ENCODE peak calls at places on chromosomes 11 and 22, in nine cellular contexts. T, A, U, W, J, C, K, F and S are unnamed samples. For H3K4me1, the result is how much of the 10 kb centered on the place peaks cover.

GRCh38 chr11:131073167-131073566 is 156.9 kb upstream of the SNX19 start:
- DNase-seq in A (no peak), J (no peak), T (no peak), K (no peak), W (no peak), F (no peak), C (no peak), U (no peak), S (no peak)

GRCh38 chr11:94171693-94172440 is 43.2 kb downstream of the PANX1 start:
- DNase-seq in W (no peak), C (peak), F (no peak), T (peak), K (peak), J (peak), U (peak), A (peak), S (peak)

GRCh38 chr22:36125434-36125833 is 35.1 kb downstream of the APOL3 start:
- DNase-seq in F (no peak), U (no peak), C (no peak), J (no peak), W (no peak), A (no peak), K (no peak), T (no peak), S (no peak)

GRCh38 chr11:71532016-71532610 is 5.0 kb downstream of the KRTAP5-7 start:
- DNase-seq in C (no peak), K (no peak), U (no peak), T (no peak), J (no peak), F (no peak), A (no peak), W (no peak), S (no peak)

GRCh38 chr22:19705181-19705934 is 8.9 kb upstream of the SEPTIN5 start:
- DNase-seq in K (no peak), U (no peak), F (no peak), W (peak), A (no peak), J (no peak), T (peak), C (no peak), S (peak)

GRCh38 chr11:116840224-116840745 is 2.9 kb upstream of the APOA1 start:
- DNase-seq in A (no peak), T (no peak), W (no peak), C (no peak), F (no peak), J (no peak), K (no peak), U (no peak), S (no peak)

GRCh38 chr11:61164610-61165424 is 3.6 kb upstream of the VPS37C start:
- DNase-seq in A (no peak), J (no peak), C (no peak), F (no peak), K (no peak), W (no peak), T (no peak), U (no peak), S (no peak)

GRCh38 chr11:12100886-12101285 is 9.5 kb upstream of the MICAL2 start:
- DNase-seq in W (no peak), C (no peak), U (no peak), F (no peak), T (peak), K (no peak), J (no peak), A (peak), S (peak)

GRCh38 chr22:31646186-31647019 is 15.6 kb downstream of the PISD start:
- DNase-seq in K (no peak), W (no peak), C (no peak), U (no peak), J (no peak), T (no peak), A (no peak), F (no peak), S (no peak)

GRCh38 chr11:45737056-45737455 is 67.9 kb upstream of the SLC35C1 start:
- DNase-seq in C (no peak), K (no peak), A (no peak), W (no peak), F (no peak), U (no peak), T (no peak), J (no peak), S (no peak)

GRCh38 chr22:49040754-49041467 is 786.8 kb downstream of the BRD1 start:
- DNase-seq in C (no peak), J (no peak), A (no peak), W (peak), T (no peak), U (no peak), F (no peak), K (no peak), S (no peak)

GRCh38 chr11:1749020-1749758 is 1.2 kb downstream of the IFITM10 start:
- DNase-seq in U (no peak), C (peak), A (no peak), J (no peak), K (peak), F (no peak), T (no peak), W (no peak), S (peak)

GRCh38 chr11:26537341-26537740 is 34.7 kb downstream of the MUC15 start:
- DNase-seq in T (no peak), K (no peak), F (no peak), W (no peak), C (no peak), J (no peak), U (no peak), A (no peak), S (no peak)

GRCh38 chr11:112961146-112961668 is at the start of gene NCAM1:
- DNase-seq in F (no peak), A (peak), U (peak), W (peak), J (peak), K (peak), C (peak), T (peak), S (peak)

GRCh38 chr22:23113847-23114720 is 27.7 kb downstream of the RSPH14 start:
- DNase-seq in C (no peak), F (no peak), T (no peak), A (no peak), J (no peak), U (no peak), W (no peak), K (no peak), S (no peak)

GRCh38 chr11:44817207-44817944 is 90.6 kb downstream of the TSPAN18 start:
- DNase-seq in W (no peak), A (no peak), F (no peak), K (no peak), T (no peak), U (no peak), C (no peak), J (no peak), S (no peak)

GRCh38 chr11:85784907-85785306 is 26.0 kb downstream of the SYTL2 start:
- DNase-seq in J (no peak), A (no peak), F (no peak), K (no peak), W (no peak), T (no peak), C (no peak), U (no peak), S (no peak)

GRCh38 chr11:31805037-31805628 is 6.0 kb downstream of the PAX6 start:
- DNase-seq in F (no peak), U (no peak), K (no peak), T (no peak), J (no peak), W (no peak), C (no peak), A (no peak), S (no peak)

GRCh38 chr11:100738701-100739100 is 51.6 kb downstream of the ARHGAP42 start:
- DNase-seq in T (no peak), A (no peak), W (no peak), J (no peak), U (no peak), K (no peak), F (no peak), C (no peak), S (no peak)

GRCh38 chr22:37043214-37043827 is 8.2 kb upstream of the KCTD17 start:
- DNase-seq in W (no peak), A (no peak), U (no peak), C (peak), K (no peak), F (no peak), J (no peak), T (no peak), S (no peak)

GRCh38 chr11:62922653-62923371 is 1.6 kb upstream of the CHRM1 start:
- DNase-seq in T (no peak), C (no peak), W (no peak), J (no peak), A (no peak), U (no peak), K (no peak), F (no peak), S (no peak)

GRCh38 chr22:46159777-46160176 is 9.5 kb downstream of the PPARA start:
- DNase-seq in A (no peak), K (no peak), F (no peak), W (no peak), C (no peak), T (no peak), J (no peak), U (no peak), S (no peak)

GRCh38 chr11:68411501-68411991 is 49.0 kb upstream of the PPP6R3 start:
- DNase-seq in J (no peak), F (no peak), C (no peak), T (no peak), K (peak), W (no peak), U (no peak), A (no peak), S (peak)

GRCh38 chr11:67354314-67355022 is 1.1 kb upstream of the POLD4 start:
- DNase-seq in W (peak), F (peak), T (peak), U (no peak), A (peak), K (peak), C (peak), J (peak), S (peak)

GRCh38 chr11:114049050-114049449 is 10.5 kb upstream of the ZBTB16 start:
- DNase-seq in A (no peak), W (no peak), T (no peak), J (no peak), U (no peak), F (no peak), C (no peak), K (no peak), S (no peak)

GRCh38 chr11:114154271-114155047 is 94.9 kb downstream of the ZBTB16 start:
- DNase-seq in J (no peak), W (peak), U (no peak), T (peak), F (no peak), C (no peak), K (no peak), A (peak), S (no peak)

GRCh38 chr11:96161271-96162089 is 181.5 kb downstream of the MAML2 start:
- DNase-seq in W (no peak), F (no peak), A (no peak), C (no peak), J (no peak), K (no peak), T (no peak), U (no peak), S (no peak)

GRCh38 chr11:120912504-120912903 is 111.4 kb upstream of the TBCEL start:
- DNase-seq in A (no peak), F (no peak), C (no peak), K (no peak), W (no peak), U (no peak), T (no peak), J (no peak), S (no peak)

GRCh38 chr11:70482529-70482917 is 84.2 kb downstream of the CTTN start:
- DNase-seq in T (no peak), K (no peak), U (no peak), W (no peak), A (no peak), J (no peak), C (peak), F (no peak), S (peak)
- H3K4me3 ChIP-seq in T (no peak), K (no peak), U (no peak), W (no peak), A (no peak), J (no peak), C (no peak), F (no peak), S (no peak)

GRCh38 chr11:33736148-33736809 is at the start of gene CD59:
- DNase-seq in T (peak), A (peak), J (peak), F (peak), W (peak), U (peak), C (peak), K (peak), S (peak)

GRCh38 chr11:33733978-33734377 is 2.2 kb downstream of the CD59 start:
- DNase-seq in A (no peak), F (no peak), T (no peak), J (no peak), U (no peak), C (no peak), W (no peak), K (no peak), S (no peak)

GRCh38 chr11:33734441-33735165 is 1.6 kb downstream of the CD59 start:
- DNase-seq in W (no peak), T (peak), F (no peak), J (no peak), U (no peak), K (peak), A (peak), C (no peak), S (peak)

GRCh38 chr11:33735166-33735425 is 1.1 kb downstream of the CD59 start:
- DNase-seq in A (peak), J (no peak), U (no peak), F (no peak), T (peak), C (no peak), W (no peak), K (no peak), S (no peak)

DNA sequence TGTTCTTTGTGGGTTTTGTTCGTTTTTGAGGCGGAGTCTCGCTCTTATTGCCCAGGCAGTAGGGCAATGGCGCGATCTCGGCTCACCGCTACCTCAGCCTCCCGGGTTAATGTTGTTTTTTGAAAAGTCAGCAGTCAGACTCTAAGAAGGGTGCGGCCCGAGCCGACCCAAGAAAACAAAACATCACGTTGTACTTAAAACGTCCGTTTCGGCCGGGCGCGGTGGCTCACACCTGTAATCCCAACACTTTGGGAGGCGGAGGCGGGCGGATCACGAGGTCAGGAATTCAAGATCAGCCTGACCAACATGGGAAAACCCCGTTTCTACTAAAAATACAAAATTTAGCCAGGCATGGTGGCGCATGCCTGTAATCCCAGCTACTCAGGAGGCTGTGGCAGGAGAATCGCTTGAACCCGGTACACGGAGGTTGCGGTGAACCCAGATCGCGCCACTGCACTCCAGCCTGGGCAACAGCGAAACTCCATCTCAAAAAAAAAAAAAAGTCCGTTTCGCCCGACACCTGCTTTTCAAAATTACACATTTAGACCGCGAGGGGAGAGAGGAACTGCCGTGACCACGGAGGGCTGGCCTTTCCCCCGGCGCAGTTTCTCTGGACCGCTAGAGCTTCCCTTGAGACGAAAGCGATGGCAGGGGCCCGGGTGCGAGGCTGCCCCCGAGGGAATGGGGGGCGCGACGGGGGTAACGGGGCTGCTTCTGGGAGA is 636 bp downstream of the CD59 start:
- DNase-seq in K (peak), W (no peak), F (no peak), U (peak), A (peak), T (peak), C (peak), J (no peak), S (peak)
- H3K4me1 ChIP-seq in K (under half), W (half or more), F (under half), U (under half), A (under half), T (under half), C (half or more), J (under half), S (under half)

GRCh38 chr22:38491707-38492348 is 14.3 kb downstream of the DDX17 start:
- DNase-seq in T (no peak), A (no peak), U (no peak), C (no peak), K (no peak), W (no peak), J (no peak), F (no peak), S (no peak)

GRCh38 chr22:38497869-38498268 is 8.2 kb downstream of the DDX17 start:
- DNase-seq in W (no peak), J (no peak), A (no peak), U (no peak), T (no peak), K (no peak), F (no peak), C (no peak), S (no peak)

GRCh38 chr22:38494498-38494897 is 11.6 kb downstream of the DDX17 start:
- DNase-seq in F (no peak), U (no peak), C (no peak), W (no peak), K (no peak), A (no peak), T (no peak), J (no peak), S (no peak)

GRCh38 chr22:38490915-38491314 is 15.2 kb downstream of the DDX17 start:
- DNase-seq in J (peak), U (no peak), F (no peak), W (peak), T (peak), A (peak), C (peak), K (peak), S (no peak)

GRCh38 chr22:38494939-38495338 is 11.2 kb downstream of the DDX17 start:
- DNase-seq in W (no peak), J (no peak), A (no peak), F (no peak), T (no peak), K (no peak), C (no peak), U (no peak), S (no peak)
- TF ChIP-seq CTCF in W (no peak), J (no peak), A (no peak), F (no peak), T (no peak), K (no peak), C (no peak), U (no peak), S (no peak)

DNA sequence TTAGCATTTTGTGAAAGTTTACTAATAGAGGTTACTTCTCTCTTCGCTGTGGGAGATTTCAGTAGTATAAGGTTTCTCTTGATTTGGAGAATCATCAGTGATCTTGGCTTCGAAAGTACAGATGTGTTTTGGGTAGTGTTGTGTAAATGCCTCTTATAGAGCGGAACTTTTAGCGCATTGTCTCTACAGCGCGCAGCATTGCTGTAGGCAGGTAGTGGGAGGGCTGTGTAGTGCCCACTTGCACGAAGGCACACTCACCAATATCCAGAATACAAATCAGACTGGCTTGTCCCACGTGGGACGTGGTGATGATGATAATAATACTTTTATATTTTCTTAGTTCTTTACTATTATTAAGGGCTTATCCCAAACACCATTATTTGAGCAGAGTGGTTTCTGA is 51.4 kb downstream of the FAM83F start:
- DNase-seq in K (no peak), F (no peak), C (no peak), U (no peak), T (no peak), A (no peak), W (no peak), J (no peak), S (no peak)
- H3K4me3 ChIP-seq in K (peak), F (peak), C (peak), U (peak), T (peak), A (no peak), W (no peak), J (no peak), S (peak)

DNA sequence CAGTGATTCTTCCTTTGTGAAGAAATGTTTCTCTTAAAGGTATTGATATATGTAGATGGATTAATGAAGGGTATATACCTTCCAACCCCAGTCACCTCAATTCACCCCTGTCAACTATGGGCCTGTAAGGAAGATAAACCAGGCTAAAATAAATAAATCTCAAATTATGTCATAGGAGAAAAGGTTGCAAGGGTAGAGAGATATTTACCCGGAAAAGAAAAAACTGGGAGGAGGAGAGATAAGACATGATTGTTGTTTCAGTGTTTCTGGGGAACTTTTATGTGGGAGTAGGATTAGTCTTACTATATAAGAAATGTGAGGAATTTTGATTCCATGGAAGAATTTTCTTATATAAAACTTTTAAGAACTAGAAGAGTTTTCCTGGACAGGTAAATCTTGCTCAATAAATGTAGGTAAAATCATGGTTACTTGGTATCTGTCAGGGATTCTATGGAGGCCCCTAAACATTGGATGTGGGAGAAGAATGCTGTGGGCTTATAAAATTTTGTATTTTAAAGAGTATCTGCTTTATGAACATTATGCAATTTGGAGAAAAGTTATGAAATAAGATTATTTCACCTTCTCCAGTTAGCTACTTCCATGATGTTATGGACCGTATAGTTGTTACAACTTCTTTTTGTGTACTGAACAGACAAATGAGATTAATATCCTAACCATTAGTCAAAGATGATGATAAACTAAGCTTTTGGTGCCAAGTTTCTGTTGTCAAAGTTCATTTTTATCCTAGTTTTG is 6.4 kb downstream of the YAP1 start:
- DNase-seq in F (no peak), J (no peak), K (no peak), C (no peak), W (no peak), U (no peak), T (no peak), A (no peak), S (no peak)
- H3K4me1 ChIP-seq in F (under half), J (under half), K (half or more), C (half or more), W (half or more), U (under half), T (under half), A (under half), S (half or more)

DNA sequence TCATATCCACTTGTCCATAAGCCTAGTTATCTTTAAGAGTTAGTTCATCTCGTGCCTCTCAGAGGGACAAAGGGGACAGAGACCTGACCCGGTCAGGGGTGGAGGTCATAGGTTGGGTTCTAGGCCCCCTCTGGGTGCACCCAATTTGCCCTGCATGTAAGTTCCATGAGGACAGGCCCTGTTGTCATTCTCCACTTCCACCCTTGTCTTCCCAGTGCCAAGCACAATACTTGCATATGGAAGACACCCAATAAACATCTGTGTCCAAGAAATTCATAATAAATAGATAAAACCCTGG is 1.3 kb upstream of the YIF1A start:
- DNase-seq in C (no peak), K (no peak), U (no peak), W (no peak), A (no peak), F (no peak), J (no peak), T (no peak), S (no peak)
- TF ChIP-seq CTCF in C (no peak), K (no peak), U (no peak), W (no peak), A (no peak), F (no peak), J (no peak), T (no peak), S (no peak)

DNA sequence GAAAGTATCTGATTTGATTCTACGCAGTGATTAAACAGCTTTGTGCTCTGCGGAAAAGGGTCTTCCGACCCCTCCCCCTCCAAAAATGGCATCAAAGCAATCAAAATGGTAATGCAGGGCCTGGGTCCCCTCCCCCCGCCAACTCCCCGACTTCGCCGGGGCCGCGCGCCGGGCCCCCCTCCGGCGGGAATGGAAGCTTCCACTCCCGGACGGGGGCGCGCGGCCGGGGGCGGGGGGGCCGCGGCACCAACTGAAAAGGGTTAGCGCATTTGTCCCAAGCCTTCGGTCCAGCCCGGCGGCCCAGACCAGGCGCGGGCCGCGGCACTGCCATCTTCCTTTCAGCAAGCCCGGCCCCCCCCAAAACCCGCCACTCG is 2.9 kb downstream of the PHF21B start:
- DNase-seq in J (no peak), C (peak), T (peak), U (no peak), K (no peak), F (no peak), A (no peak), W (peak), S (no peak)
- H3K4me3 ChIP-seq in J (peak), C (peak), T (peak), U (no peak), K (peak), F (peak), A (no peak), W (peak), S (peak)